ENCODE peak calls at places on chromosomes 1 and 21, in eight cellular contexts. X is ovary; M is AML-193; E is ELF-1; R is hippocampal formation; T is stimulated activated CD8-positive, alpha-beta memory T cell treated with anti-CD3 and anti-CD28 coated beads, Interleukin-4, amount 100 ng/mL, for 1 hour; D is iris pigment epithelial cell; Y is osteocyte. F is an unnamed sample.
A peak's percentile ranks its signal among the peaks of the same experiment; 100 is the strongest.

GRCh38 chr1:18828224-18828623 is 31.2 kb downstream of the TAS1R2 start:
- DNase-seq in R (no peak), D (no peak), T (no peak), E (no peak), M (no peak), X (no peak), Y (no peak), F (no peak)

GRCh38 chr1:180912211-180912800 is 391 bp upstream of the KIAA1614 start:
- DNase-seq in D (peak; percentile 43), Y (no peak), E (no peak), T (no peak), X (peak; percentile 68), M (no peak), R (peak; percentile 45), F (no peak)

GRCh38 chr21:37101384-37101783 is 28.3 kb downstream of the TTC3 start:
- DNase-seq in Y (no peak), X (no peak), M (no peak), E (no peak), R (no peak), D (peak; percentile 25), T (no peak), F (no peak)

GRCh38 chr1:41482001-41482765 is 2.3 kb downstream of the EDN2 start:
- DNase-seq in D (peak; percentile 42), E (no peak), R (no peak), M (no peak), Y (no peak), T (no peak), X (peak; percentile 42), F (no peak)

GRCh38 chr1:17023103-17023502 is 11.4 kb upstream of the ATP13A2 start:
- DNase-seq in R (no peak), M (peak; percentile 52), D (no peak), T (no peak), X (no peak), Y (no peak), E (no peak), F (no peak)

GRCh38 chr1:217944550-217944949 is 313.4 kb downstream of the SPATA17 start:
- DNase-seq in M (no peak), Y (no peak), X (no peak), E (no peak), T (no peak), D (no peak), R (no peak), F (no peak)

GRCh38 chr1:41317356-41317755 is 43.9 kb upstream of the FOXO6 start:
- DNase-seq in R (no peak), D (peak; percentile 15), Y (no peak), X (no peak), E (peak; percentile 33), M (no peak), T (no peak), F (no peak)

GRCh38 chr1:67955591-67955990 is 94.8 kb downstream of the DIRAS3 start:
- DNase-seq in D (no peak), R (no peak), T (no peak), Y (no peak), M (no peak), E (no peak), X (no peak), F (no peak)

GRCh38 chr1:23559985-23560755 is 869 bp upstream of the ID3 start:
- DNase-seq in R (no peak), X (no peak), E (no peak), D (no peak), T (no peak), Y (no peak), M (no peak), F (no peak)

GRCh38 chr21:27519357-27519756 is 552.5 kb upstream of the ADAMTS5 start:
- DNase-seq in Y (no peak), R (no peak), E (no peak), M (no peak), T (no peak), D (peak; percentile 91), X (no peak), F (no peak)

GRCh38 chr1:99735852-99736251 is 30.6 kb downstream of the FRRS1 start:
- DNase-seq in M (no peak), R (no peak), D (no peak), X (no peak), T (no peak), E (no peak), Y (no peak), F (no peak)

GRCh38 chr1:86741947-86742572 is 37.7 kb downstream of the SH3GLB1 start:
- DNase-seq in R (no peak), T (no peak), D (peak; percentile 57), M (peak; percentile 41), Y (no peak), E (no peak), X (no peak), F (peak; percentile 33)

GRCh38 chr1:28056129-28056925 is 32.1 kb downstream of the EYA3 start:
- DNase-seq in E (no peak), T (peak; percentile 42), Y (no peak), D (no peak), X (no peak), R (no peak), M (no peak), F (no peak)

GRCh38 chr1:17030186-17030585 is 18.5 kb upstream of the ATP13A2 start:
- DNase-seq in Y (no peak), R (no peak), M (no peak), T (no peak), D (no peak), X (no peak), E (peak; percentile 32), F (no peak)

GRCh38 chr1:32291145-32291707 is 657 bp upstream of the HDAC1 start:
- DNase-seq in Y (no peak), T (no peak), D (peak; percentile 39), E (peak; percentile 15), M (no peak), R (no peak), X (no peak), F (no peak)

GRCh38 chr1:62229468-62229867 is 34.8 kb downstream of the L1TD1 start:
- DNase-seq in Y (no peak), T (no peak), D (no peak), R (no peak), M (no peak), X (no peak), E (peak; percentile 60), F (no peak)

GRCh38 chr1:8042134-8042533 is 16.0 kb upstream of the ERRFI1 start:
- DNase-seq in X (no peak), M (no peak), E (no peak), R (no peak), D (no peak), Y (no peak), T (no peak), F (no peak)

GRCh38 chr1:220371324-220371723 is 99.1 kb upstream of the RAB3GAP2 start:
- DNase-seq in X (no peak), E (peak; percentile 60), Y (no peak), T (no peak), D (no peak), M (no peak), R (no peak), F (no peak)

GRCh38 chr1:31306278-31306677 is 9.4 kb downstream of the ZCCHC17 start:
- DNase-seq in X (no peak), R (no peak), E (no peak), M (no peak), Y (no peak), D (peak; percentile 96), T (no peak), F (no peak)

GRCh38 chr1:94654031-94654430 is 112.5 kb upstream of the F3 start:
- DNase-seq in E (no peak), D (peak; percentile 69), X (no peak), Y (no peak), T (no peak), M (no peak), R (no peak), F (no peak)

GRCh38 chr1:210726621-210727020 is 397.9 kb downstream of the HHAT start:
- DNase-seq in E (peak; percentile 56), M (peak; percentile 9), T (no peak), D (peak; percentile 2), X (peak; percentile 13), Y (no peak), R (no peak), F (no peak)

GRCh38 chr1:160066829-160067720 is 2.9 kb downstream of the KCNJ10 start:
- DNase-seq in Y (no peak), M (no peak), X (no peak), E (no peak), T (no peak), R (peak; percentile 45), D (no peak), F (no peak)

GRCh38 chr1:212692774-212693644 is 6.6 kb downstream of the BATF3 start:
- DNase-seq in M (no peak), D (no peak), E (peak; percentile 26), R (no peak), T (no peak), Y (peak; percentile 48), X (no peak), F (no peak)

GRCh38 chr1:187006896-187007295 is 178.1 kb downstream of the PLA2G4A start:
- DNase-seq in E (no peak), T (no peak), M (no peak), X (no peak), Y (no peak), R (no peak), D (no peak), F (no peak)

GRCh38 chr1:151222130-151222529 is 23.8 kb downstream of the PIP5K1A start:
- DNase-seq in E (no peak), R (no peak), M (no peak), D (peak; percentile 9), T (no peak), X (no peak), Y (no peak), F (no peak)

GRCh38 chr21:44816761-44817505 is 929 bp downstream of the SUMO3 start:
- DNase-seq in M (no peak), X (no peak), E (no peak), Y (no peak), R (no peak), T (no peak), D (no peak), F (no peak)